ENCODE peak calls at places on chromosome X, in five cellular contexts. One of them, this sample, is unnamed.

GRCh38 chrX:11381464-11381863 is 88.3 kb downstream of the AMELX start:
- DNase-seq in Peyer's patch: no peak
- DNase-seq in HEK293T: peak; percentile 29
- DNase-seq in EL: peak; percentile 59
- DNase-seq in NCI-H2029: no peak
- DNase-seq in this sample: peak; percentile 48

GRCh38 chrX:152915541-152916241 is 17.8 kb downstream of the ZNF185 start:
- DNase-seq in Peyer's patch: no peak
- DNase-seq in HEK293T: peak; percentile 83
- DNase-seq in EL: peak; percentile 56
- DNase-seq in NCI-H2029: no peak
- DNase-seq in this sample: peak; percentile 75

GRCh38 chrX:138191998-138192397 is 519.5 kb downstream of the FGF13 start:
- DNase-seq in Peyer's patch: no peak
- DNase-seq in HEK293T: peak; percentile 20
- DNase-seq in EL: no peak
- DNase-seq in NCI-H2029: no peak
- DNase-seq in this sample: peak; percentile 11

GRCh38 chrX:38664285-38664684 is 102.9 kb downstream of the TSPAN7 start:
- DNase-seq in Peyer's patch: no peak
- DNase-seq in HEK293T: peak; percentile 56
- DNase-seq in EL: peak; percentile 7
- DNase-seq in NCI-H2029: peak; percentile 2
- DNase-seq in this sample: peak; percentile 50

GRCh38 chrX:45900751-45901150 is 644.5 kb downstream of the ZNF674 start:
- DNase-seq in Peyer's patch: no peak
- DNase-seq in HEK293T: no peak
- DNase-seq in EL: peak; percentile 21
- DNase-seq in NCI-H2029: no peak
- DNase-seq in this sample: peak; percentile 2

GRCh38 chrX:18906286-18906685 is 77.6 kb downstream of the PHKA2 start:
- DNase-seq in Peyer's patch: no peak
- DNase-seq in HEK293T: no peak
- DNase-seq in EL: no peak
- DNase-seq in NCI-H2029: no peak
- DNase-seq in this sample: no peak

GRCh38 chrX:74449322-74449936 is 28.1 kb downstream of the SLC16A2 start:
- DNase-seq in Peyer's patch: no peak
- DNase-seq in HEK293T: no peak
- DNase-seq in EL: no peak
- DNase-seq in NCI-H2029: no peak
- DNase-seq in this sample: peak; percentile 6

GRCh38 chrX:67692246-67692645 is 148.4 kb downstream of the AR start:
- DNase-seq in Peyer's patch: no peak
- DNase-seq in HEK293T: no peak
- DNase-seq in EL: peak; percentile 59
- DNase-seq in NCI-H2029: no peak
- DNase-seq in this sample: no peak

GRCh38 chrX:72123471-72124185 is 8.1 kb downstream of the RTL5 start:
- DNase-seq in Peyer's patch: no peak
- DNase-seq in HEK293T: peak; percentile 44
- DNase-seq in EL: no peak
- DNase-seq in NCI-H2029: no peak
- DNase-seq in this sample: peak; percentile 65

GRCh38 chrX:19535481-19535880 is 20.2 kb upstream of the MAP3K15 start:
- DNase-seq in Peyer's patch: no peak
- DNase-seq in HEK293T: peak; percentile 39
- DNase-seq in EL: no peak
- DNase-seq in NCI-H2029: no peak
- DNase-seq in this sample: peak; percentile 51

GRCh38 chrX:68928401-68928800 is 99.6 kb downstream of the EFNB1 start:
- DNase-seq in Peyer's patch: no peak
- DNase-seq in HEK293T: no peak
- DNase-seq in EL: no peak
- DNase-seq in NCI-H2029: no peak
- DNase-seq in this sample: no peak

GRCh38 chrX:41932885-41933284 is 9.5 kb upstream of the CASK start:
- DNase-seq in Peyer's patch: no peak
- DNase-seq in HEK293T: no peak
- DNase-seq in EL: no peak
- DNase-seq in NCI-H2029: no peak
- DNase-seq in this sample: no peak

GRCh38 chrX:19920945-19921344 is 33.5 kb upstream of the SH3KBP1 start:
- DNase-seq in Peyer's patch: no peak
- DNase-seq in HEK293T: no peak
- DNase-seq in EL: no peak
- DNase-seq in NCI-H2029: no peak
- DNase-seq in this sample: no peak

GRCh38 chrX:110317079-110317819 is 636 bp downstream of the AMMECR1 start:
- DNase-seq in Peyer's patch: peak; percentile 57
- DNase-seq in HEK293T: peak; percentile 43
- DNase-seq in EL: peak; percentile 28
- DNase-seq in NCI-H2029: no peak
- DNase-seq in this sample: peak; percentile 38

GRCh38 chrX:133171962-133172708 is 46.0 kb downstream of the TFDP3 start:
- DNase-seq in Peyer's patch: no peak
- DNase-seq in HEK293T: peak; percentile 38
- DNase-seq in EL: no peak
- DNase-seq in NCI-H2029: no peak
- DNase-seq in this sample: peak; percentile 30

GRCh38 chrX:134542485-134542884 is 82.5 kb downstream of the HPRT1 start:
- DNase-seq in Peyer's patch: no peak
- DNase-seq in HEK293T: no peak
- DNase-seq in EL: peak; percentile 68
- DNase-seq in NCI-H2029: peak; percentile 10
- DNase-seq in this sample: peak; percentile 84

GRCh38 chrX:45749375-45749774 is 548.7 kb upstream of the DIPK2B start:
- DNase-seq in Peyer's patch: no peak
- DNase-seq in HEK293T: no peak
- DNase-seq in EL: peak; percentile 18
- DNase-seq in NCI-H2029: no peak
- DNase-seq in this sample: peak; percentile 59

GRCh38 chrX:38275615-38276014 is 51.7 kb downstream of the RPGR start:
- DNase-seq in Peyer's patch: no peak
- DNase-seq in HEK293T: no peak
- DNase-seq in EL: peak; percentile 78
- DNase-seq in NCI-H2029: no peak
- DNase-seq in this sample: no peak

GRCh38 chrX:102746134-102746584 is 25.6 kb downstream of the GPRASP3 start:
- DNase-seq in Peyer's patch: peak; percentile 50
- DNase-seq in HEK293T: no peak
- DNase-seq in EL: peak; percentile 31
- DNase-seq in NCI-H2029: no peak
- DNase-seq in this sample: no peak

GRCh38 chrX:129540068-129540653 is at the start of gene OCRL:
- DNase-seq in Peyer's patch: peak; percentile 77
- DNase-seq in HEK293T: peak; percentile 90
- DNase-seq in EL: peak; percentile 62
- DNase-seq in NCI-H2029: peak; percentile 40
- DNase-seq in this sample: peak; percentile 90

GRCh38 chrX:153226344-153227190 is 47.5 kb downstream of the MAGEA1 start:
- DNase-seq in Peyer's patch: no peak
- DNase-seq in HEK293T: peak; percentile 71
- DNase-seq in EL: peak; percentile 57
- DNase-seq in NCI-H2029: no peak
- DNase-seq in this sample: no peak

GRCh38 chrX:116240446-116240845 is 69.9 kb downstream of the AGTR2 start:
- DNase-seq in Peyer's patch: no peak
- DNase-seq in HEK293T: no peak
- DNase-seq in EL: no peak
- DNase-seq in NCI-H2029: peak; percentile 50
- DNase-seq in this sample: no peak

GRCh38 chrX:19785647-19786046 is 101.8 kb downstream of the SH3KBP1 start:
- DNase-seq in Peyer's patch: no peak
- DNase-seq in HEK293T: no peak
- DNase-seq in EL: no peak
- DNase-seq in NCI-H2029: no peak
- DNase-seq in this sample: no peak

GRCh38 chrX:123961268-123962005 is at the start of gene STAG2:
- DNase-seq in Peyer's patch: peak; percentile 66
- DNase-seq in HEK293T: peak; percentile 74
- DNase-seq in EL: peak; percentile 89
- DNase-seq in NCI-H2029: peak; percentile 79
- DNase-seq in this sample: peak; percentile 94

GRCh38 chrX:65750674-65751469 is 83.4 kb downstream of the MSN start:
- DNase-seq in Peyer's patch: no peak
- DNase-seq in HEK293T: no peak
- DNase-seq in EL: no peak
- DNase-seq in NCI-H2029: no peak
- DNase-seq in this sample: peak; percentile 99

GRCh38 chrX:70434914-70435586 is 9.6 kb upstream of the DLG3 start:
- DNase-seq in Peyer's patch: no peak
- DNase-seq in HEK293T: no peak
- DNase-seq in EL: peak; percentile 66
- DNase-seq in NCI-H2029: no peak
- DNase-seq in this sample: no peak

GRCh38 chrX:101564651-101565050 is 14.3 kb downstream of the ARMCX1 start:
- DNase-seq in Peyer's patch: no peak
- DNase-seq in HEK293T: no peak
- DNase-seq in EL: no peak
- DNase-seq in NCI-H2029: no peak
- DNase-seq in this sample: no peak

GRCh38 chrX:54921427-54922021 is 900 bp downstream of the TRO start:
- DNase-seq in Peyer's patch: no peak
- DNase-seq in HEK293T: peak; percentile 39
- DNase-seq in EL: peak; percentile 44
- DNase-seq in NCI-H2029: peak; percentile 16
- DNase-seq in this sample: no peak

GRCh38 chrX:31021537-31021936 is 50.3 kb downstream of the FTHL17 start:
- DNase-seq in Peyer's patch: no peak
- DNase-seq in HEK293T: no peak
- DNase-seq in EL: no peak
- DNase-seq in NCI-H2029: no peak
- DNase-seq in this sample: peak; percentile 10